ENCODE peak calls at places on chromosomes 6 and 20, in six cellular contexts. One of them, this sample, is unnamed.

GRCh38 chr6:82057846-82058554 is 189.5 kb downstream of the IBTK start:
- DNase-seq in cardiac fibroblast: peak
- DNase-seq in upper lobe of left lung: no peak
- DNase-seq in effector CD4-positive, alpha-beta T cell: no peak
- DNase-seq in left ventricle myocardium inferior: no peak
- DNase-seq in spleen: no peak
- DNase-seq in this sample: no peak

GRCh38 chr20:64254571-64255360 is 782 bp upstream of the PCMTD2 start:
- DNase-seq in cardiac fibroblast: no peak
- DNase-seq in left ventricle myocardium inferior: no peak
- DNase-seq in effector CD4-positive, alpha-beta T cell: no peak
- DNase-seq in upper lobe of left lung: peak
- DNase-seq in spleen: peak
- DNase-seq in this sample: no peak

GRCh38 chr6:50653253-50653652 is 60.1 kb upstream of the TFAP2D start:
- DNase-seq in cardiac fibroblast: no peak
- DNase-seq in spleen: no peak
- DNase-seq in effector CD4-positive, alpha-beta T cell: no peak
- DNase-seq in upper lobe of left lung: no peak
- DNase-seq in left ventricle myocardium inferior: no peak
- DNase-seq in this sample: no peak

GRCh38 chr20:43096471-43096870 is 93.2 kb downstream of the PTPRT start:
- DNase-seq in upper lobe of left lung: peak
- DNase-seq in left ventricle myocardium inferior: no peak
- DNase-seq in spleen: no peak
- DNase-seq in effector CD4-positive, alpha-beta T cell: no peak
- DNase-seq in cardiac fibroblast: no peak
- DNase-seq in this sample: no peak

GRCh38 chr6:166173292-166173951 is 5.8 kb upstream of the TBXT start:
- DNase-seq in left ventricle myocardium inferior: no peak
- DNase-seq in spleen: no peak
- DNase-seq in cardiac fibroblast: peak
- DNase-seq in effector CD4-positive, alpha-beta T cell: no peak
- DNase-seq in upper lobe of left lung: no peak
- DNase-seq in this sample: no peak

GRCh38 chr6:148463671-148464070 is 121.0 kb downstream of the SASH1 start:
- DNase-seq in effector CD4-positive, alpha-beta T cell: no peak
- DNase-seq in left ventricle myocardium inferior: no peak
- DNase-seq in spleen: no peak
- DNase-seq in upper lobe of left lung: no peak
- DNase-seq in cardiac fibroblast: no peak
- DNase-seq in this sample: no peak

GRCh38 chr6:170454512-170455285 is 98.4 kb downstream of the PSMB1 start:
- DNase-seq in upper lobe of left lung: peak
- DNase-seq in cardiac fibroblast: no peak
- DNase-seq in left ventricle myocardium inferior: no peak
- DNase-seq in spleen: peak
- DNase-seq in effector CD4-positive, alpha-beta T cell: no peak
- DNase-seq in this sample: no peak

GRCh38 chr6:35368038-35368887 is 25.9 kb downstream of the PPARD start:
- DNase-seq in upper lobe of left lung: no peak
- DNase-seq in cardiac fibroblast: peak
- DNase-seq in left ventricle myocardium inferior: no peak
- DNase-seq in spleen: no peak
- DNase-seq in effector CD4-positive, alpha-beta T cell: no peak
- DNase-seq in this sample: no peak

GRCh38 chr6:55918639-55919038 is 43.2 kb upstream of the BMP5 start:
- DNase-seq in spleen: no peak
- DNase-seq in upper lobe of left lung: no peak
- DNase-seq in left ventricle myocardium inferior: no peak
- DNase-seq in effector CD4-positive, alpha-beta T cell: no peak
- DNase-seq in cardiac fibroblast: peak
- DNase-seq in this sample: no peak

GRCh38 chr6:144582939-144583613 is 297.9 kb downstream of the UTRN start:
- DNase-seq in cardiac fibroblast: peak
- DNase-seq in upper lobe of left lung: peak
- DNase-seq in effector CD4-positive, alpha-beta T cell: peak
- DNase-seq in spleen: peak
- DNase-seq in left ventricle myocardium inferior: peak
- DNase-seq in this sample: peak

GRCh38 chr20:49278817-49279676 is 1.2 kb upstream of the ZNFX1 start:
- DNase-seq in spleen: peak
- DNase-seq in upper lobe of left lung: no peak
- DNase-seq in effector CD4-positive, alpha-beta T cell: peak
- DNase-seq in left ventricle myocardium inferior: no peak
- DNase-seq in cardiac fibroblast: peak
- DNase-seq in this sample: no peak

GRCh38 chr6:106764353-106764980 is 135.1 kb downstream of the QRSL1 start:
- DNase-seq in effector CD4-positive, alpha-beta T cell: no peak
- DNase-seq in left ventricle myocardium inferior: no peak
- DNase-seq in cardiac fibroblast: no peak
- DNase-seq in spleen: no peak
- DNase-seq in upper lobe of left lung: no peak
- DNase-seq in this sample: no peak

GRCh38 chr6:158939255-158940170 is 60.5 kb downstream of the RSPH3 start:
- DNase-seq in effector CD4-positive, alpha-beta T cell: no peak
- DNase-seq in upper lobe of left lung: peak
- DNase-seq in left ventricle myocardium inferior: no peak
- DNase-seq in spleen: peak
- DNase-seq in cardiac fibroblast: no peak
- DNase-seq in this sample: no peak

GRCh38 chr6:50030777-50031562 is 9.2 kb upstream of the DEFB110 start:
- DNase-seq in left ventricle myocardium inferior: no peak
- DNase-seq in spleen: no peak
- DNase-seq in upper lobe of left lung: no peak
- DNase-seq in effector CD4-positive, alpha-beta T cell: no peak
- DNase-seq in cardiac fibroblast: no peak
- DNase-seq in this sample: no peak

GRCh38 chr6:158058156-158058723 is 76.6 kb downstream of the SYNJ2 start:
- DNase-seq in effector CD4-positive, alpha-beta T cell: no peak
- DNase-seq in cardiac fibroblast: no peak
- DNase-seq in spleen: no peak
- DNase-seq in upper lobe of left lung: no peak
- DNase-seq in left ventricle myocardium inferior: peak
- DNase-seq in this sample: no peak

GRCh38 chr6:143405381-143406154 is 44.9 kb downstream of the ADAT2 start:
- DNase-seq in spleen: no peak
- DNase-seq in left ventricle myocardium inferior: no peak
- DNase-seq in effector CD4-positive, alpha-beta T cell: no peak
- DNase-seq in cardiac fibroblast: peak
- DNase-seq in upper lobe of left lung: no peak
- DNase-seq in this sample: no peak

GRCh38 chr6:106750146-106750900 is 120.9 kb downstream of the QRSL1 start:
- DNase-seq in spleen: no peak
- DNase-seq in effector CD4-positive, alpha-beta T cell: no peak
- DNase-seq in left ventricle myocardium inferior: no peak
- DNase-seq in upper lobe of left lung: no peak
- DNase-seq in cardiac fibroblast: no peak
- DNase-seq in this sample: no peak

GRCh38 chr6:155106456-155107107 is 111.5 kb downstream of the TIAM2 start:
- DNase-seq in upper lobe of left lung: no peak
- DNase-seq in left ventricle myocardium inferior: no peak
- DNase-seq in cardiac fibroblast: no peak
- DNase-seq in effector CD4-positive, alpha-beta T cell: no peak
- DNase-seq in spleen: no peak
- DNase-seq in this sample: no peak

GRCh38 chr6:13194852-13195251 is 133.5 kb downstream of the TBC1D7 start:
- DNase-seq in cardiac fibroblast: peak
- DNase-seq in upper lobe of left lung: no peak
- DNase-seq in spleen: no peak
- DNase-seq in left ventricle myocardium inferior: no peak
- DNase-seq in effector CD4-positive, alpha-beta T cell: no peak
- DNase-seq in this sample: no peak

GRCh38 chr20:51480507-51481270 is 61.8 kb downstream of the NFATC2 start:
- DNase-seq in upper lobe of left lung: no peak
- DNase-seq in cardiac fibroblast: no peak
- DNase-seq in left ventricle myocardium inferior: no peak
- DNase-seq in spleen: peak
- DNase-seq in effector CD4-positive, alpha-beta T cell: peak
- DNase-seq in this sample: no peak

GRCh38 chr20:22402550-22402949 is 181.8 kb downstream of the FOXA2 start:
- DNase-seq in effector CD4-positive, alpha-beta T cell: no peak
- DNase-seq in cardiac fibroblast: no peak
- DNase-seq in upper lobe of left lung: no peak
- DNase-seq in left ventricle myocardium inferior: no peak
- DNase-seq in spleen: no peak
- DNase-seq in this sample: no peak

GRCh38 chr6:156970595-156971112 is 193.5 kb downstream of the ARID1B start:
- DNase-seq in upper lobe of left lung: no peak
- DNase-seq in cardiac fibroblast: no peak
- DNase-seq in effector CD4-positive, alpha-beta T cell: no peak
- DNase-seq in left ventricle myocardium inferior: no peak
- DNase-seq in spleen: no peak
- DNase-seq in this sample: no peak

GRCh38 chr6:33252758-33253157 is 18.9 kb downstream of the VPS52 start:
- DNase-seq in upper lobe of left lung: no peak
- DNase-seq in effector CD4-positive, alpha-beta T cell: no peak
- DNase-seq in spleen: no peak
- DNase-seq in cardiac fibroblast: peak
- DNase-seq in left ventricle myocardium inferior: no peak
- DNase-seq in this sample: no peak

GRCh38 chr20:43774754-43775153 is 48.0 kb upstream of the GTSF1L start:
- DNase-seq in effector CD4-positive, alpha-beta T cell: no peak
- DNase-seq in spleen: no peak
- DNase-seq in cardiac fibroblast: no peak
- DNase-seq in upper lobe of left lung: no peak
- DNase-seq in left ventricle myocardium inferior: no peak
- DNase-seq in this sample: no peak

GRCh38 chr6:150491131-150491795 is 108.4 kb upstream of the PLEKHG1 start:
- DNase-seq in effector CD4-positive, alpha-beta T cell: no peak
- DNase-seq in left ventricle myocardium inferior: no peak
- DNase-seq in spleen: no peak
- DNase-seq in cardiac fibroblast: peak
- DNase-seq in upper lobe of left lung: no peak
- DNase-seq in this sample: no peak

GRCh38 chr20:54415967-54416366 is 59.4 kb upstream of the DOK5 start:
- DNase-seq in upper lobe of left lung: no peak
- DNase-seq in left ventricle myocardium inferior: no peak
- DNase-seq in effector CD4-positive, alpha-beta T cell: no peak
- DNase-seq in spleen: no peak
- DNase-seq in cardiac fibroblast: no peak
- DNase-seq in this sample: no peak

GRCh38 chr6:44080561-44081521 is 46.4 kb downstream of the MRPL14 start:
- DNase-seq in upper lobe of left lung: no peak
- DNase-seq in spleen: no peak
- DNase-seq in cardiac fibroblast: no peak
- DNase-seq in effector CD4-positive, alpha-beta T cell: no peak
- DNase-seq in left ventricle myocardium inferior: no peak
- DNase-seq in this sample: no peak

GRCh38 chr6:26118999-26119398 is 31.8 kb downstream of the HFE start:
- DNase-seq in effector CD4-positive, alpha-beta T cell: no peak
- DNase-seq in upper lobe of left lung: no peak
- DNase-seq in cardiac fibroblast: peak
- DNase-seq in spleen: no peak
- DNase-seq in left ventricle myocardium inferior: no peak
- DNase-seq in this sample: no peak

GRCh38 chr6:152948150-152948768 is 34.6 kb downstream of the FBXO5 start:
- DNase-seq in upper lobe of left lung: no peak
- DNase-seq in effector CD4-positive, alpha-beta T cell: no peak
- DNase-seq in cardiac fibroblast: peak
- DNase-seq in left ventricle myocardium inferior: no peak
- DNase-seq in spleen: no peak
- DNase-seq in this sample: no peak